ENCODE peak calls at places on chromosomes 12 and 14, in eight cellular contexts. X is A549, A is heart right ventricle, T is lower lobe of right lung, Q is DND-41, H is aorta, B is tibial artery, G is keratinocyte. I is an unnamed sample.
A peak's percentile ranks its signal among the peaks of the same experiment; 100 is the strongest.

GRCh38 chr12:52524241-52524897 is 4.2 kb upstream of the KRT5 start:
- DNase-seq in A (no peak), G (peak; percentile 75), T (no peak), H (no peak), B (no peak), X (no peak), Q (no peak), I (peak; percentile 19)

GRCh38 chr14:77260199-77260598 is 10.8 kb downstream of the NGB start:
- DNase-seq in X (no peak), G (no peak), Q (no peak), A (no peak), H (no peak), T (no peak), B (no peak), I (no peak)

GRCh38 chr14:49982522-49982951 is 89.7 kb downstream of the ARF6 start:
- DNase-seq in G (no peak), H (peak; percentile 68), T (no peak), Q (no peak), A (no peak), B (no peak), X (no peak), I (peak; percentile 55)

GRCh38 chr12:42213954-42214426 is 24.1 kb downstream of the YAF2 start:
- DNase-seq in A (peak; percentile 35), T (peak; percentile 67), H (no peak), Q (no peak), B (peak; percentile 43), G (no peak), X (no peak), I (no peak)

GRCh38 chr12:953776-954175 is 4.3 kb upstream of the RAD52 start:
- DNase-seq in G (peak; percentile 26), X (no peak), T (no peak), B (no peak), A (no peak), Q (no peak), H (no peak), I (no peak)

GRCh38 chr14:31682768-31683167 is 121.6 kb downstream of the NUBPL start:
- DNase-seq in H (no peak), A (no peak), T (no peak), Q (no peak), G (no peak), B (no peak), X (no peak), I (no peak)

GRCh38 chr12:54935235-54935951 is 49.2 kb downstream of the TESPA1 start:
- DNase-seq in H (no peak), B (no peak), G (peak; percentile 91), A (no peak), T (no peak), X (peak; percentile 86), Q (no peak), I (peak; percentile 61)

GRCh38 chr14:35122696-35123387 is 490 bp downstream of the PRORP start:
- DNase-seq in A (no peak), X (peak; percentile 55), G (peak; percentile 13), Q (no peak), H (no peak), T (no peak), B (peak; percentile 23), I (no peak)

GRCh38 chr14:52583544-52583943 is 30.9 kb downstream of the GPR137C start:
- DNase-seq in H (no peak), B (no peak), G (no peak), Q (no peak), X (no peak), T (no peak), A (no peak), I (no peak)

GRCh38 chr14:54278087-54278486 is 118.7 kb upstream of the CDKN3 start:
- DNase-seq in X (no peak), B (no peak), H (no peak), T (no peak), Q (peak; percentile 41), G (no peak), A (no peak), I (no peak)

GRCh38 chr14:43306053-43306452 is 1201.0 kb downstream of the FSCB start:
- DNase-seq in G (no peak), Q (no peak), T (no peak), B (no peak), X (no peak), H (no peak), A (no peak), I (no peak)

GRCh38 chr12:130634866-130635265 is 81.2 kb downstream of the RIMBP2 start:
- DNase-seq in X (no peak), G (no peak), B (no peak), H (no peak), Q (no peak), A (no peak), T (no peak), I (no peak)

GRCh38 chr12:123286997-123287396 is 15.3 kb upstream of the CDK2AP1 start:
- DNase-seq in H (no peak), A (no peak), Q (no peak), G (no peak), T (no peak), B (no peak), X (no peak), I (no peak)

GRCh38 chr14:95472819-95473251 is 43.6 kb downstream of the SYNE3 start:
- DNase-seq in H (no peak), G (no peak), Q (peak; percentile 13), X (no peak), B (no peak), A (no peak), T (no peak), I (no peak)

GRCh38 chr12:97989366-97989940 is 525.9 kb upstream of the TMPO start:
- DNase-seq in Q (no peak), A (no peak), B (no peak), G (no peak), T (no peak), X (no peak), H (no peak), I (no peak)

GRCh38 chr12:97995578-97995977 is 519.8 kb upstream of the TMPO start:
- DNase-seq in H (no peak), G (no peak), T (no peak), B (no peak), X (no peak), Q (no peak), A (no peak), I (no peak)

DNA sequence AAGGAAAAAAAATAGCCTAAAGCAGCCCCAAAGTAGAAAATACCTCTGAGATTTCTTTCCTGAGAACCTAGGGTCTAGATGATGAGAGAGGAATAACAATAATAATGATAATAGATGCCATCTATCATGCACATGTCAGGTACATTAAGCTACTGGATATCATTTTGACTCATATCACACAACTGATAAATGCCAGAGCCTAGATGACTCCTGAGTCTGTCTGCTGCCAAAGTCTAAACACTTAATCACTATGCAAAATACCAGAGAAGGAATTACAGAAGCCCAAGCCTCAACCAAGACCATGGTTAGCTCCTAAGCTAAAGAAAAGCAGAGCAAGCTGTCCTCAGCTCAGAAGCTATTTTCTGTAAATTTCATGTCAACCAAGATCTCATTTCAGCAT is 520.3 kb upstream of the TMPO start:
- DNase-seq in Q (no peak), B (no peak), T (no peak), H (no peak), A (no peak), X (no peak), G (no peak), I (no peak)
- H3K27ac ChIP-seq in Q (no peak overlapping the region), B (no peak overlapping the region), T (no peak overlapping the region), H (no peak overlapping the region), A (no peak overlapping the region), X (no peak overlapping the region), G (no peak overlapping the region), I (no peak overlapping the region)

DNA sequence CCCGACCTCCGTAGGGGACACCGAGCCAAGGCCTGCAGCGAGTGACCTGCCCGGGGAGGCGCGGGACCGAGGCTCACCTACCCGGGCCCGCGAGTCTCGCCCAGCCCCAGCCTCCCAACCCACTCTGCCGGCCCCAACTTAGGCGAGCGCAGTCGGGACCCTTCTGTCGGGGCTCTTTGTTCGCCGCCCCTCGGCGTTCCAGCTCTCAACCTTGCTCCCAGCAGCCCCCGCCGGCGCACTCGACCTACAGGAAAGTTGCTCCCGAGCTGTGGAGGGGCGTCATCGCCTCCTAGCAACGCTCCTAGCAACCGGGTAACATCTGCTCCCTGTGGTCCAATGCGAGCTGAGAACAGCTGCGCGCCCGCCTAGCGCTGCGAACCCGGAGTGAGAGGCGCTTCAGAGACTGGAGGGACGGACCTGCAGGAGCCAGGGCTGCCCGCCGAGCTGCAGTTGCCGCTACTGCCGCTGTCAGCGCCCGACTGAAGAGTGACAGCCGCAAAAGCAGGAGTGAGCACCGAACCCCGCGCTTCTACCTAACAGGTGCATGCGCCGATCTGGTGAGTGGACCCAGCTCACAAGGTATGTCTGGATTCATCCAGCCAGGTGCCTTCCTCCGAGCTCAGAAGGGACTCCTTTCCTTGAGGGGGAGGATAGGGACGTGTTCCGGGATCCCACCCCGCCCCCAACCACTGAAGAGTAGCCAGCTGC is 354.9 kb downstream of the SNAPC1 start:
- DNase-seq in Q (peak; percentile 7), H (peak; percentile 57), G (no peak), B (peak; percentile 24), X (peak; percentile 15), A (peak; percentile 51), T (peak; percentile 66), I (peak; percentile 49)
- H3K4me3 ChIP-seq in Q (no peak overlapping the region), H (no peak overlapping the region), G (no peak overlapping the region), B (peak overlapping the region; percentile 20), X (peak overlapping the region; percentile 10), A (peak overlapping the region; percentile 33), T (peak overlapping the region; percentile 32), I (no peak overlapping the region)

GRCh38 chr12:50840809-50841487 is 1.8 kb upstream of the TMPRSS12 start:
- DNase-seq in X (no peak), T (no peak), B (no peak), H (no peak), G (no peak), A (no peak), Q (no peak), I (no peak)

GRCh38 chr12:50845021-50845647 is 2.4 kb downstream of the TMPRSS12 start:
- DNase-seq in T (no peak), A (no peak), G (no peak), H (no peak), Q (no peak), B (no peak), X (no peak), I (no peak)

GRCh38 chr12:50842637-50843493 is at the start of gene TMPRSS12:
- DNase-seq in T (peak; percentile 62), Q (no peak), A (peak; percentile 16), G (no peak), H (peak; percentile 62), B (no peak), X (no peak), I (no peak)

GRCh38 chr12:50839032-50839431 is 3.7 kb upstream of the TMPRSS12 start:
- DNase-seq in Q (no peak), H (no peak), G (no peak), B (no peak), X (no peak), T (no peak), A (no peak), I (no peak)

GRCh38 chr12:50841654-50842531 is 833 bp upstream of the TMPRSS12 start:
- DNase-seq in B (no peak), H (no peak), A (no peak), X (no peak), G (no peak), Q (no peak), T (no peak), I (no peak)
- H3K27ac ChIP-seq in B (no peak overlapping the region), H (no peak overlapping the region), A (no peak overlapping the region), X (no peak overlapping the region), G (no peak overlapping the region), Q (no peak overlapping the region), T (no peak overlapping the region), I (no peak overlapping the region)

DNA sequence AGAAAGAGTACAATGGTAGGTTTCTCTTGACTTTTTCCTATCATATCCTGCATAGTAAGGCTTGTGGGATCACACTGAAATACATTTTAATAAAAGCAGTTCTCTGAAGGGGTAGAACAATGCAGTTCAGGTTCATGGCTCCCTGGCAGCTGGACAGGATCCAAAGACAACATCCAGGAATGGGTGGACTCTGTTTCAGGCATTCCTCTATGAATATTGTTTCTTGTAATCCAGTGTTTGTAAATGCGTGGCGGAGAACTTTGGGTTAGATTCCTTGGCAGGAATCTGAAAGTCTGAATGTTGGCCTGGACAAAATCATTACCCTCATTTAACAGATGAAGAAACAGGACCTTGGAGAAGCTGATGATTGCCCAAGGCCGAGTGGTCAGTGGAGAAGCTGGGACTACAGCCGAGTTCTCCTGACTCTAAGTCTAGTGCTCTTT is 43.5 kb downstream of the SYNE2 start:
- DNase-seq in H (peak; percentile 70), G (no peak), T (no peak), Q (no peak), B (peak; percentile 70), A (peak; percentile 29), X (no peak), I (peak; percentile 77)
- H3K4me3 ChIP-seq in H (no peak overlapping the region), G (no peak overlapping the region), T (no peak overlapping the region), Q (no peak overlapping the region), B (no peak overlapping the region), A (no peak overlapping the region), X (no peak overlapping the region), I (no peak overlapping the region)